ENCODE peak calls at places on chromosomes 7 and 10, in five cellular contexts. J is upper lobe of left lung; Q is mucosa of descending colon; X is CD4-positive, alpha-beta T cell; B is neural crest cell. C is an unnamed sample.
A peak's percentile ranks its signal among the peaks of the same experiment; 100 is the strongest.

GRCh38 chr10:112006831-112007230 is 176.7 kb downstream of the GPAM start:
- DNase-seq in J (no peak), Q (no peak), X (no peak), B (no peak), C (no peak)

GRCh38 chr7:40827217-40828085 is 692.6 kb downstream of the SUGCT start:
- DNase-seq in J (no peak), Q (no peak), X (no peak), B (peak; percentile 5), C (no peak)

GRCh38 chr7:95246935-95247370 is 77.4 kb downstream of the PON1 start:
- DNase-seq in J (peak; percentile 40), Q (peak; percentile 20), X (no peak), B (peak; percentile 50), C (no peak)

GRCh38 chr7:763762-764161 is 36.7 kb upstream of the PRKAR1B start:
- DNase-seq in J (no peak), Q (no peak), X (no peak), B (no peak), C (no peak)

GRCh38 chr10:89082086-89082485 is 91.5 kb downstream of the FAS start:
- DNase-seq in J (no peak), Q (no peak), X (no peak), B (no peak), C (no peak)

GRCh38 chr7:101586971-101587370 is 42.1 kb downstream of the MYL10 start:
- DNase-seq in J (no peak), Q (no peak), X (no peak), B (no peak), C (peak; percentile 32)

GRCh38 chr10:11602919-11603523 is 8.4 kb downstream of the USP6NL start:
- DNase-seq in J (no peak), Q (no peak), X (no peak), B (no peak), C (no peak)

GRCh38 chr7:38660427-38661099 is 29.4 kb upstream of the AMPH start:
- DNase-seq in J (peak; percentile 60), Q (no peak), X (no peak), B (peak; percentile 17), C (no peak)

GRCh38 chr10:11245510-11245909 is 227.8 kb downstream of the CELF2 start:
- DNase-seq in J (no peak), Q (no peak), X (no peak), B (no peak), C (no peak)

GRCh38 chr7:15326044-15326644 is 235.7 kb downstream of the AGMO start:
- DNase-seq in J (no peak), Q (no peak), X (no peak), B (no peak), C (no peak)

DNA sequence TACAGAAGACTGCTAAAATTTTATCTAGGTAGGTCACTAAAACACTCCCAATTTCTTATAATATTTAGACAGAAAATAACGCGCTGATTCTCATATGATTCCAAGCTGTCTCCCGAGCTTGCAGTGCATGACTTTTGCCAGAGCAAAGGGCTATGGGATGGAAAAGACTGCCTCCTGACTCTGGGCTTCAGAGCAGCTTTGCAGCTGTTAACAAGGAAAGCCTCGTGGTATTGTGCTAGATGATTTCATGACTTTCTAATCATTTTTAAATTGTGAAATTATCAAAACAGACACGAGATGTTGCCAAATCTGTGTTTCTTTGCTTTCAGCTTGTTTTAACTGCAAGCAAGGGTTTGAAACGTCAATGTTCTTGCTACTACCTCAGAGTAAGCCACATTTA is 238.3 kb downstream of the AGMO start:
- DNase-seq in J (no peak), Q (no peak), X (no peak), B (no peak), C (no peak)
- TF ChIP-seq CTCF in J (no peak), Q (no peak), X (no peak), B (no peak), C (no peak)

GRCh38 chr10:4264466-4264865 is 479.5 kb upstream of the KLF6 start:
- DNase-seq in J (no peak), Q (no peak), X (no peak), B (no peak), C (no peak)

GRCh38 chr10:4265964-4266363 is 481.0 kb upstream of the KLF6 start:
- DNase-seq in J (no peak), Q (no peak), X (no peak), B (no peak), C (no peak)

GRCh38 chr10:4266387-4267083 is 481.5 kb upstream of the KLF6 start:
- DNase-seq in J (peak; percentile 28), Q (no peak), X (no peak), B (no peak), C (no peak)

GRCh38 chr10:4270116-4270515 is 485.1 kb upstream of the KLF6 start:
- DNase-seq in J (peak; percentile 56), Q (no peak), X (no peak), B (no peak), C (no peak)

GRCh38 chr10:4267084-4267774 is 482.2 kb upstream of the KLF6 start:
- DNase-seq in J (no peak), Q (peak; percentile 53), X (no peak), B (no peak), C (no peak)
- TF ChIP-seq CTCF in J (no peak), Q (no peak), X (no peak), B (no peak), C (peak; percentile 64)

GRCh38 chr7:132560825-132561529 is 15.3 kb downstream of the PLXNA4 start:
- DNase-seq in J (no peak), Q (no peak), X (no peak), B (no peak), C (no peak)

GRCh38 chr7:132558815-132559214 is 17.5 kb downstream of the PLXNA4 start:
- DNase-seq in J (no peak), Q (no peak), X (no peak), B (no peak), C (no peak)

GRCh38 chr7:132560105-132560504 is 16.2 kb downstream of the PLXNA4 start:
- DNase-seq in J (no peak), Q (no peak), X (no peak), B (no peak), C (no peak)

GRCh38 chr7:132554446-132554845 is 21.8 kb downstream of the PLXNA4 start:
- DNase-seq in J (no peak), Q (no peak), X (no peak), B (no peak), C (no peak)

DNA sequence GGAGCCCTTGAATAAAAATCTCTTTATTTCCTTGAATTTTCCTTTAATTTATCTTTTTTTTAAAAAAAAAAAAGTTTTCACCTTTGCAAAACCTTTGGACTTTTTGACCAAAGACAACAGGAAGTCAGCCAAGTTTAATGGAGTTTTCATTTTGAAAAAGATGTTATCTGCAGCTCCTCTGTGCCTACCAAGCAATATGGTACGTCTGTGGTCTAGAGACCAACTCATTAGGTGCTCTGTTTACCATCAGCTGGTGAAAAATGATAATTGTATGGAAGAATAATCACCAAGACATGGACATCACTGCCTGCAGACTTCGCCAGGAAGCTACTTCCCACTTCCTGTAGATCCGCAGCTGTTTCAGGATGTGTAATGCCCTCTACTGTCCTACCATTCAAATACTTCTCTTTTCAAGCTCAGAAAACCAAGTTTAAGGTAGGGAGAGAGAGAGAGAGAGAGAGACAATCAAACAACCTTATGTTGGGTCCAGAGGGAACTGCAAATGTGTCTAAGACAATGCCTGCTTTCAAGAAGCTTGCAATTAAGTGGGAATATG is 18.7 kb downstream of the PLXNA4 start:
- DNase-seq in J (no peak), Q (no peak), X (no peak), B (no peak), C (no peak)
- TF ChIP-seq CTCF in J (no peak), Q (no peak), X (no peak), B (no peak), C (peak; percentile 69)

GRCh38 chr7:151093748-151094147 is 7.5 kb downstream of the AGAP3 start:
- DNase-seq in J (no peak), Q (no peak), X (no peak), B (no peak), C (no peak)

GRCh38 chr7:151091988-151092387 is 5.7 kb downstream of the AGAP3 start:
- DNase-seq in J (no peak), Q (peak; percentile 17), X (no peak), B (no peak), C (no peak)

GRCh38 chr7:151089893-151090730 is 3.8 kb downstream of the AGAP3 start:
- DNase-seq in J (no peak), Q (peak; percentile 37), X (no peak), B (no peak), C (no peak)

GRCh38 chr7:151091003-151091402 is 4.7 kb downstream of the AGAP3 start:
- DNase-seq in J (no peak), Q (peak; percentile 20), X (no peak), B (no peak), C (no peak)

GRCh38 chr7:151091431-151091830 is 5.2 kb downstream of the AGAP3 start:
- DNase-seq in J (no peak), Q (peak; percentile 68), X (no peak), B (no peak), C (no peak)
- TF ChIP-seq CTCF in J (peak; percentile 33), Q (peak; percentile 66), X (no peak), B (peak; percentile 59), C (peak; percentile 69)

GRCh38 chr7:97847791-97848190 is 24.4 kb downstream of the ASNS start:
- DNase-seq in J (no peak), Q (no peak), X (no peak), B (no peak), C (no peak)
- TF ChIP-seq CTCF in J (no peak), Q (no peak), X (no peak), B (no peak), C (no peak)

GRCh38 chr10:79066460-79067240 is 2.1 kb upstream of the ZMIZ1 start:
- DNase-seq in J (no peak), Q (peak; percentile 61), X (no peak), B (peak; percentile 20), C (no peak)
- TF ChIP-seq CTCF in J (no peak), Q (no peak), X (no peak), B (peak; percentile 40), C (peak; percentile 38)

DNA sequence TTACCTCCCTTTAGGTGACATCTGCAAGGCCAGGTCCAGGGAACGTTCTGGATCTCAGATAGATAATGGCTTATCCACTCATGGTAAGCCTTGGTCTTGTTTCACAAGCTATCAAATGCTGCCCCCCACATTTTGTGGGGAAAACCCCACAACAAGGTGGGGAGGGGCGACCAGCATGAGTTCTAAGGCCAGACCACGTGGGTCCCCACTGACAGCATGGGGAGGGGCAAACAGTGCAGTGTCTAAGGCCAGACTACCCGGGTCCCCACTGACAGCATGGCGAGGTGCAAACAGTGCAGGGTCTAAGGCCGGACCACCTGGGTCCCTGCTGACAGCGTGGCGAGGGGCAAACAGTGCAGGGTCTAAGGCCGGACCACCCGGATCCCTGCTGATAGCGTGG is 102.8 kb downstream of the DIP2C start:
- DNase-seq in J (no peak), Q (no peak), X (no peak), B (no peak), C (no peak)
- TF ChIP-seq CTCF in J (no peak), Q (no peak), X (no peak), B (no peak), C (no peak)